ENCODE peak calls at places on chromosome 4, in five cellular contexts. One of them, this sample, is unnamed.

GRCh38 chr4:1211951-1212545 is 36.9 kb downstream of the CTBP1 start:
- DNase-seq in tibial artery: no peak
- DNase-seq in brain microvascular endothelial cell: no peak
- DNase-seq in fibroblast of lung: no peak
- DNase-seq in heart left ventricle: no peak
- DNase-seq in this sample: no peak

GRCh38 chr4:6385288-6385687 is 87.1 kb downstream of the PPP2R2C start:
- DNase-seq in tibial artery: no peak
- DNase-seq in brain microvascular endothelial cell: no peak
- DNase-seq in fibroblast of lung: no peak
- DNase-seq in heart left ventricle: no peak
- DNase-seq in this sample: no peak

GRCh38 chr4:37531156-37531555 is 155.0 kb downstream of the RELL1 start:
- DNase-seq in tibial artery: no peak
- DNase-seq in brain microvascular endothelial cell: no peak
- DNase-seq in fibroblast of lung: peak
- DNase-seq in heart left ventricle: no peak
- DNase-seq in this sample: no peak

GRCh38 chr4:23324291-23324690 is 565.6 kb downstream of the PPARGC1A start:
- DNase-seq in tibial artery: no peak
- DNase-seq in brain microvascular endothelial cell: no peak
- DNase-seq in fibroblast of lung: peak
- DNase-seq in heart left ventricle: no peak
- DNase-seq in this sample: no peak

GRCh38 chr4:2732526-2732925 is 23.6 kb downstream of the TNIP2 start:
- DNase-seq in tibial artery: no peak
- DNase-seq in brain microvascular endothelial cell: no peak
- DNase-seq in fibroblast of lung: no peak
- DNase-seq in heart left ventricle: no peak
- DNase-seq in this sample: no peak

GRCh38 chr4:24988776-24989175 is 42.0 kb downstream of the LGI2 start:
- DNase-seq in tibial artery: no peak
- DNase-seq in brain microvascular endothelial cell: peak
- DNase-seq in fibroblast of lung: peak
- DNase-seq in heart left ventricle: no peak
- DNase-seq in this sample: no peak

GRCh38 chr4:40349561-40350198 is 14.5 kb downstream of the CHRNA9 start:
- DNase-seq in tibial artery: no peak
- DNase-seq in brain microvascular endothelial cell: peak
- DNase-seq in fibroblast of lung: peak
- DNase-seq in heart left ventricle: no peak
- DNase-seq in this sample: peak

GRCh38 chr4:24770111-24770584 is 25.2 kb upstream of the SOD3 start:
- DNase-seq in tibial artery: peak
- DNase-seq in brain microvascular endothelial cell: peak
- DNase-seq in fibroblast of lung: peak
- DNase-seq in heart left ventricle: no peak
- DNase-seq in this sample: no peak

GRCh38 chr4:38860788-38861424 is 4.3 kb upstream of the TLR6 start:
- DNase-seq in tibial artery: no peak
- DNase-seq in brain microvascular endothelial cell: no peak
- DNase-seq in fibroblast of lung: no peak
- DNase-seq in heart left ventricle: no peak
- DNase-seq in this sample: peak

GRCh38 chr4:74933562-74934015 is 673 bp downstream of the PARM1 start:
- DNase-seq in tibial artery: peak
- DNase-seq in brain microvascular endothelial cell: no peak
- DNase-seq in fibroblast of lung: peak
- DNase-seq in heart left ventricle: peak
- DNase-seq in this sample: no peak

GRCh38 chr4:83219991-83220360 is 64.6 kb downstream of the COQ2 start:
- DNase-seq in tibial artery: no peak
- DNase-seq in brain microvascular endothelial cell: no peak
- DNase-seq in fibroblast of lung: no peak
- DNase-seq in heart left ventricle: no peak
- DNase-seq in this sample: no peak

GRCh38 chr4:83221897-83222441 is 62.6 kb downstream of the COQ2 start:
- DNase-seq in tibial artery: no peak
- DNase-seq in brain microvascular endothelial cell: no peak
- DNase-seq in fibroblast of lung: no peak
- DNase-seq in heart left ventricle: no peak
- DNase-seq in this sample: no peak

GRCh38 chr4:83216856-83217683 is 67.5 kb downstream of the COQ2 start:
- DNase-seq in tibial artery: no peak
- DNase-seq in brain microvascular endothelial cell: no peak
- DNase-seq in fibroblast of lung: no peak
- DNase-seq in heart left ventricle: no peak
- DNase-seq in this sample: no peak

GRCh38 chr4:83217721-83218522 is 66.7 kb downstream of the COQ2 start:
- DNase-seq in tibial artery: no peak
- DNase-seq in brain microvascular endothelial cell: no peak
- DNase-seq in fibroblast of lung: no peak
- DNase-seq in heart left ventricle: no peak
- DNase-seq in this sample: peak

DNA sequence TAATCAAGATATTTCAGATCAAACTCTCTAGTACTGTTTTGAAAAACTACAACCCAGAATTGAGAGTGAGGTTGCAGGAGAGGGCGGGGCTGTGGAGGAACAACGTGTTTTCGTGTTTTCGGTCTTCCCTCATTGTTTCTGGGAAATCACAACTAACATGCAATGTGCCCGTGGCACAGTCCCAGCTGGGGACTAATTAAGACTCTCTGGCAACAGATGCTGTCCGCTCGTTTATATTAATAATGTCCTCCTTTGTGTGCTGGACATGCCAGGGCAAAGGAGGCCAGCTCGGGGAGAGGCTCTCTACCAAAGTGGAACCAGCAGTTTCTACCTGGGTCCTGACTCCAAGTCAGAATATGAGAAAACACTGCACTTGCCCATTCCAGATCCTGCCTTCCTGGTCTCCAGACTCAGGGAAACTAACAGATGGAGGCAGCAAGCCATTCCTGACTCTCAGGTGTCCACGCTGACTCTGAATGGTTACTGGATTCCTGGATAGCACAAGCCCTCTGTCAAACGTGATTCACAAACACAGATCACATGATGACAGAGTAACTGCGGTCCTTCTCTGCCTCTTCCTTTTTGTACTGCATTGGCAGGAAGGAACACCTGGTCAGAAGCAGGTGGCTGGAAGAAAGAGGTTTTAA is 65.1 kb downstream of the COQ2 start:
- DNase-seq in tibial artery: peak
- DNase-seq in brain microvascular endothelial cell: no peak
- DNase-seq in fibroblast of lung: peak
- DNase-seq in heart left ventricle: no peak
- DNase-seq in this sample: peak
- H3K4me3 ChIP-seq in tibial artery: no peak
- H3K4me3 ChIP-seq in brain microvascular endothelial cell: no peak
- H3K4me3 ChIP-seq in fibroblast of lung: no peak
- H3K4me3 ChIP-seq in heart left ventricle: no peak
- H3K4me3 ChIP-seq in this sample: no peak

GRCh38 chr4:185534534-185534849 is 815 bp downstream of the PDLIM3 start:
- DNase-seq in tibial artery: no peak
- DNase-seq in brain microvascular endothelial cell: no peak
- DNase-seq in fibroblast of lung: no peak
- DNase-seq in heart left ventricle: no peak
- DNase-seq in this sample: no peak
- H3K4me3 ChIP-seq in tibial artery: peak
- H3K4me3 ChIP-seq in brain microvascular endothelial cell: peak
- H3K4me3 ChIP-seq in fibroblast of lung: peak
- H3K4me3 ChIP-seq in heart left ventricle: peak
- H3K4me3 ChIP-seq in this sample: no peak

DNA sequence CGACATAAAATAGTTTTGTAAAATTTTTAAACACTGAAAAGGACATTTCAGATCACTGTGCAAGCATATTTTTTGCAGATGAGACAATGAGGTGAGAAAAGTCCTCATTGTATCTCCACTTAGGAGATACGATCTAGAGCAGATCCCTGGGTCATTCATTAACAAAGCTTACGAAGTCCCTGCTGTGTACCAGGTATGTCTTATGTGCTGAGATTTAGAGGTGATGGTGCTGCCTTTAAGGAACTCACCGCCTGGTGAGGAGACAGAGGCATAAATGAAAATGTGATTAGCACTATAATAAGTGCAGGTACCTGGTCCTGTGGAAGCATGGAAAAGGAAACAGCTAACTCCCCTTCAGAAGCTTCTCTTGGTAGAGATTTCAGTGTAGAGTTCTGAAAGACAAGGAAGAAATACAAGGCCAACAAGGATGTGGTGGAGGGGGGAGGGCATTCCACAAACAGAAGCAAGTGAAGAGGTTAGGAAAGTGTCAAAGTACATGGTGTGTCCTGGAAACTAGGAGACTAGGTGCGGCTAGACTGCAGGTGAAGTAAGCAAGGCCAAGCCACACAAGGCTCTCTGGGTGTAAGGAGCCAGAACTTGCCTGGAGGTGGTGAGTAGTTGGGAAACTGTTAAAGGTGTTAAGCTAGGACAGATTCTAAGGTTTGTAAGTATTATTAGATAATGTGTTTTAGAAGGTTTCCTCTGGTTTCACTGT is 1.5 kb upstream of the NDNF start:
- DNase-seq in tibial artery: no peak
- DNase-seq in brain microvascular endothelial cell: no peak
- DNase-seq in fibroblast of lung: no peak
- DNase-seq in heart left ventricle: no peak
- DNase-seq in this sample: no peak
- H3K4me3 ChIP-seq in tibial artery: no peak
- H3K4me3 ChIP-seq in brain microvascular endothelial cell: no peak
- H3K4me3 ChIP-seq in fibroblast of lung: no peak
- H3K4me3 ChIP-seq in heart left ventricle: no peak
- H3K4me3 ChIP-seq in this sample: no peak

GRCh38 chr4:182492456-182492855 is 249.3 kb downstream of the TENM3 start:
- DNase-seq in tibial artery: no peak
- DNase-seq in brain microvascular endothelial cell: peak
- DNase-seq in fibroblast of lung: peak
- DNase-seq in heart left ventricle: no peak
- DNase-seq in this sample: no peak
- H3K4me3 ChIP-seq in tibial artery: no peak
- H3K4me3 ChIP-seq in brain microvascular endothelial cell: peak
- H3K4me3 ChIP-seq in fibroblast of lung: peak
- H3K4me3 ChIP-seq in heart left ventricle: no peak
- H3K4me3 ChIP-seq in this sample: no peak

This sample was measured in Jurkat, Clone E6-1.